ENCODE peak calls at places on chromosomes 6 and 20, in six cellular contexts. One of them, this sample, is unnamed.

GRCh38 chr6:99530627-99531026 is 15.4 kb upstream of the USP45 start:
- DNase-seq in breast epithelium: no peak
- DNase-seq in vagina: no peak
- DNase-seq in sigmoid colon: no peak
- DNase-seq in GM12878: no peak
- DNase-seq in suprapubic skin: no peak
- DNase-seq in this sample: no peak

GRCh38 chr6:156425374-156425773 is 351.8 kb upstream of the ARID1B start:
- DNase-seq in breast epithelium: no peak
- DNase-seq in sigmoid colon: no peak
- DNase-seq in GM12878: no peak
- DNase-seq in vagina: no peak
- DNase-seq in suprapubic skin: no peak
- DNase-seq in this sample: no peak

GRCh38 chr20:35458388-35458787 is 3.0 kb downstream of the CEP250 start:
- DNase-seq in breast epithelium: no peak
- DNase-seq in sigmoid colon: no peak
- DNase-seq in vagina: no peak
- DNase-seq in suprapubic skin: no peak
- DNase-seq in GM12878: no peak
- DNase-seq in this sample: no peak

GRCh38 chr6:118810420-118811027 is 83.4 kb upstream of the ASF1A start:
- DNase-seq in sigmoid colon: no peak
- DNase-seq in GM12878: no peak
- DNase-seq in vagina: no peak
- DNase-seq in suprapubic skin: no peak
- DNase-seq in breast epithelium: peak; percentile 27
- DNase-seq in this sample: no peak

GRCh38 chr20:46317685-46318177 is 9.4 kb upstream of the CDH22 start:
- DNase-seq in vagina: no peak
- DNase-seq in GM12878: no peak
- DNase-seq in suprapubic skin: no peak
- DNase-seq in sigmoid colon: no peak
- DNase-seq in breast epithelium: no peak
- DNase-seq in this sample: no peak

GRCh38 chr6:44219053-44219814 is 2.5 kb downstream of the MYMX start:
- DNase-seq in vagina: no peak
- DNase-seq in breast epithelium: peak; percentile 75
- DNase-seq in sigmoid colon: peak; percentile 95
- DNase-seq in suprapubic skin: no peak
- DNase-seq in GM12878: no peak
- DNase-seq in this sample: peak; percentile 92

GRCh38 chr6:115064680-115065079 is 721.9 kb upstream of the HS3ST5 start:
- DNase-seq in breast epithelium: no peak
- DNase-seq in vagina: no peak
- DNase-seq in sigmoid colon: no peak
- DNase-seq in suprapubic skin: no peak
- DNase-seq in GM12878: no peak
- DNase-seq in this sample: no peak

GRCh38 chr20:51022227-51022802 is 592 bp downstream of the KCNG1 start:
- DNase-seq in suprapubic skin: no peak
- DNase-seq in breast epithelium: no peak
- DNase-seq in GM12878: no peak
- DNase-seq in vagina: no peak
- DNase-seq in sigmoid colon: no peak
- DNase-seq in this sample: no peak

GRCh38 chr6:69780585-69781178 is 16.1 kb downstream of the LMBRD1 start:
- DNase-seq in sigmoid colon: no peak
- DNase-seq in breast epithelium: no peak
- DNase-seq in suprapubic skin: no peak
- DNase-seq in vagina: no peak
- DNase-seq in GM12878: no peak
- DNase-seq in this sample: no peak

GRCh38 chr6:36340341-36340670 is 3.6 kb upstream of the BNIP5 start:
- DNase-seq in suprapubic skin: no peak
- DNase-seq in breast epithelium: no peak
- DNase-seq in GM12878: no peak
- DNase-seq in vagina: no peak
- DNase-seq in sigmoid colon: no peak
- DNase-seq in this sample: no peak

GRCh38 chr6:77105091-77105490 is 358.2 kb downstream of the HTR1B start:
- DNase-seq in suprapubic skin: no peak
- DNase-seq in GM12878: no peak
- DNase-seq in breast epithelium: no peak
- DNase-seq in vagina: no peak
- DNase-seq in sigmoid colon: no peak
- DNase-seq in this sample: no peak

GRCh38 chr6:28922841-28923317 is 906 bp downstream of the TRIM27 start:
- DNase-seq in vagina: no peak
- DNase-seq in GM12878: no peak
- DNase-seq in sigmoid colon: no peak
- DNase-seq in suprapubic skin: no peak
- DNase-seq in breast epithelium: no peak
- DNase-seq in this sample: no peak

GRCh38 chr6:4059115-4059777 is 19.7 kb downstream of the FAM217A start:
- DNase-seq in vagina: no peak
- DNase-seq in breast epithelium: no peak
- DNase-seq in GM12878: no peak
- DNase-seq in suprapubic skin: no peak
- DNase-seq in sigmoid colon: no peak
- DNase-seq in this sample: no peak

GRCh38 chr6:11096109-11096508 is 2.5 kb downstream of the SMIM13 start:
- DNase-seq in GM12878: no peak
- DNase-seq in breast epithelium: peak; percentile 26
- DNase-seq in sigmoid colon: no peak
- DNase-seq in vagina: no peak
- DNase-seq in suprapubic skin: no peak
- DNase-seq in this sample: no peak

GRCh38 chr6:133699986-133700385 is 188.9 kb upstream of the TCF21 start:
- DNase-seq in GM12878: no peak
- DNase-seq in vagina: no peak
- DNase-seq in suprapubic skin: no peak
- DNase-seq in breast epithelium: no peak
- DNase-seq in sigmoid colon: no peak
- DNase-seq in this sample: no peak

GRCh38 chr20:20371133-20371532 is 3.2 kb downstream of the INSM1 start:
- DNase-seq in sigmoid colon: no peak
- DNase-seq in breast epithelium: no peak
- DNase-seq in suprapubic skin: no peak
- DNase-seq in vagina: no peak
- DNase-seq in GM12878: no peak
- DNase-seq in this sample: no peak

GRCh38 chr6:82205793-82206425 is 41.6 kb downstream of the IBTK start:
- DNase-seq in GM12878: no peak
- DNase-seq in suprapubic skin: no peak
- DNase-seq in breast epithelium: no peak
- DNase-seq in vagina: no peak
- DNase-seq in sigmoid colon: no peak
- DNase-seq in this sample: no peak

GRCh38 chr6:33840064-33840926 is 36.5 kb upstream of the MLN start:
- DNase-seq in breast epithelium: peak; percentile 44
- DNase-seq in suprapubic skin: no peak
- DNase-seq in vagina: no peak
- DNase-seq in sigmoid colon: no peak
- DNase-seq in GM12878: peak; percentile 51
- DNase-seq in this sample: peak; percentile 48
- TF ChIP-seq POLR2AphosphoS5 in breast epithelium: no peak
- TF ChIP-seq POLR2AphosphoS5 in suprapubic skin: no peak
- TF ChIP-seq POLR2AphosphoS5 in vagina: no peak
- TF ChIP-seq POLR2AphosphoS5 in sigmoid colon: no peak
- TF ChIP-seq POLR2AphosphoS5 in GM12878: no peak
- TF ChIP-seq POLR2AphosphoS5 in this sample: peak; percentile 46

GRCh38 chr6:158382491-158382890 is 70.2 kb downstream of the TULP4 start:
- DNase-seq in GM12878: no peak
- DNase-seq in vagina: no peak
- DNase-seq in breast epithelium: no peak
- DNase-seq in sigmoid colon: no peak
- DNase-seq in suprapubic skin: no peak
- DNase-seq in this sample: no peak
- H3K4me1 ChIP-seq in GM12878: peaks cover 6% of the 10 kb centered on the region
- H3K4me1 ChIP-seq in vagina: peaks cover 24% of the 10 kb centered on the region
- H3K4me1 ChIP-seq in breast epithelium: no peaks in the 10 kb centered on the region
- H3K4me1 ChIP-seq in sigmoid colon: no peaks in the 10 kb centered on the region
- H3K4me1 ChIP-seq in suprapubic skin: peaks cover 3% of the 10 kb centered on the region
- H3K4me1 ChIP-seq in this sample: no peaks in the 10 kb centered on the region

GRCh38 chr6:97195117-97195516 is 87.9 kb downstream of the MMS22L start:
- DNase-seq in suprapubic skin: no peak
- DNase-seq in breast epithelium: no peak
- DNase-seq in vagina: no peak
- DNase-seq in GM12878: no peak
- DNase-seq in sigmoid colon: no peak
- DNase-seq in this sample: no peak
- H3K27ac ChIP-seq in suprapubic skin: no peak overlapping the region
- H3K27ac ChIP-seq in breast epithelium: no peak overlapping the region
- H3K27ac ChIP-seq in vagina: no peak overlapping the region
- H3K27ac ChIP-seq in GM12878: no peak overlapping the region
- H3K27ac ChIP-seq in sigmoid colon: no peak overlapping the region
- H3K27ac ChIP-seq in this sample: no peak overlapping the region

GRCh38 chr6:146876271-146877151 is 277.7 kb downstream of the ADGB start:
- DNase-seq in GM12878: no peak
- DNase-seq in vagina: no peak
- DNase-seq in sigmoid colon: no peak
- DNase-seq in suprapubic skin: no peak
- DNase-seq in breast epithelium: no peak
- DNase-seq in this sample: no peak
- TF ChIP-seq POLR2AphosphoS5 in GM12878: no peak
- TF ChIP-seq POLR2AphosphoS5 in vagina: no peak
- TF ChIP-seq POLR2AphosphoS5 in sigmoid colon: no peak
- TF ChIP-seq POLR2AphosphoS5 in suprapubic skin: no peak
- TF ChIP-seq POLR2AphosphoS5 in breast epithelium: no peak
- TF ChIP-seq POLR2AphosphoS5 in this sample: no peak